ENCODE peak calls at places on chromosomes 6 and 20, in eight cellular contexts. J is Panc1; E is tibial artery; P is transverse colon; H is psoas muscle; Y is heart right ventricle; A is CD4-positive, alpha-beta memory T cell; Z is thyroid gland. S is an unnamed sample.

GRCh38 chr6:114524081-114524480 is 181.3 kb upstream of the HS3ST5 start:
- DNase-seq in Z (no peak), E (no peak), A (no peak), Y (no peak), H (no peak), P (no peak), J (no peak), S (no peak)

GRCh38 chr20:2151805-2152727 is 50.4 kb downstream of the STK35 start:
- DNase-seq in P (no peak), E (peak; percentile 34), Y (no peak), J (no peak), Z (peak; percentile 62), H (no peak), A (no peak), S (no peak)

GRCh38 chr6:32140420-32141046 is 10.4 kb upstream of the FKBPL start:
- DNase-seq in P (no peak), E (no peak), Z (no peak), Y (no peak), H (no peak), J (no peak), A (no peak), S (no peak)

GRCh38 chr6:154314084-154314483 is 42.5 kb downstream of the IPCEF1 start:
- DNase-seq in Z (no peak), Y (no peak), P (no peak), H (no peak), J (no peak), E (no peak), A (no peak), S (no peak)

GRCh38 chr6:156917213-156917612 is 140.0 kb downstream of the ARID1B start:
- DNase-seq in Y (no peak), E (no peak), P (no peak), Z (no peak), H (no peak), J (no peak), A (no peak), S (no peak)

GRCh38 chr6:156193381-156193780 is 583.8 kb upstream of the ARID1B start:
- DNase-seq in H (no peak), Y (no peak), A (peak; percentile 32), J (no peak), Z (no peak), E (no peak), P (no peak), S (no peak)

GRCh38 chr6:4653141-4653540 is 123.1 kb upstream of the CDYL start:
- DNase-seq in H (no peak), Y (no peak), A (no peak), E (no peak), P (no peak), Z (no peak), J (no peak), S (no peak)

GRCh38 chr6:83071023-83071422 is 3.6 kb downstream of the DOP1A start:
- DNase-seq in J (no peak), H (no peak), Z (no peak), E (no peak), Y (no peak), A (no peak), P (no peak), S (no peak)

GRCh38 chr20:36231331-36231730 is 4.9 kb upstream of the AAR2 start:
- DNase-seq in P (no peak), Z (no peak), H (no peak), A (no peak), Y (no peak), J (no peak), E (no peak), S (no peak)

GRCh38 chr6:113172531-113172966 is 684.6 kb upstream of the MARCKS start:
- DNase-seq in Z (peak; percentile 36), H (no peak), Y (peak; percentile 61), E (no peak), P (peak; percentile 13), A (no peak), J (no peak), S (no peak)

GRCh38 chr6:160238234-160238633 is 20.4 kb downstream of the SLC22A2 start:
- DNase-seq in Y (no peak), Z (no peak), P (no peak), E (no peak), J (no peak), A (no peak), H (no peak), S (no peak)

GRCh38 chr6:43488667-43489276 is 11.4 kb downstream of the TJAP1 start:
- DNase-seq in J (no peak), A (no peak), E (no peak), H (no peak), Y (no peak), P (no peak), Z (no peak), S (no peak)

GRCh38 chr20:41293269-41294037 is 24.1 kb downstream of the ZHX3 start:
- DNase-seq in H (no peak), E (peak; percentile 44), J (no peak), Y (no peak), Z (peak; percentile 28), A (no peak), P (no peak), S (no peak)

GRCh38 chr6:138465007-138465645 is 34.2 kb downstream of the NHSL1 start:
- DNase-seq in J (peak; percentile 84), E (no peak), H (no peak), P (no peak), Z (no peak), A (no peak), Y (no peak), S (no peak)

GRCh38 chr20:18005990-18006364 is 37.2 kb downstream of the MGME1 start:
- DNase-seq in A (no peak), P (peak; percentile 5), J (no peak), Y (no peak), E (no peak), H (no peak), Z (peak; percentile 69), S (no peak)

GRCh38 chr6:29777319-29777718 is 50.3 kb upstream of the HLA-G start:
- DNase-seq in P (no peak), E (no peak), A (no peak), Z (no peak), H (no peak), J (no peak), Y (no peak), S (no peak)

GRCh38 chr20:44196278-44196677 is 9.3 kb upstream of the JPH2 start:
- DNase-seq in Z (no peak), Y (no peak), E (no peak), H (no peak), P (no peak), A (no peak), J (no peak), S (no peak)

GRCh38 chr6:84282566-84282965 is 55.1 kb upstream of the CEP162 start:
- DNase-seq in A (no peak), P (no peak), Y (no peak), Z (peak; percentile 63), J (no peak), H (no peak), E (peak; percentile 27), S (peak; percentile 17)

GRCh38 chr20:20489623-20490341 is 121.9 kb downstream of the INSM1 start:
- DNase-seq in P (no peak), Y (no peak), E (no peak), J (no peak), H (no peak), Z (no peak), A (no peak), S (no peak)

GRCh38 chr20:57027752-57028151 is 238.7 kb downstream of the BMP7 start:
- DNase-seq in J (no peak), P (no peak), Y (no peak), A (no peak), H (no peak), E (no peak), Z (no peak), S (no peak)

GRCh38 chr6:30206799-30207618 is 6.2 kb downstream of the TRIM26 start:
- DNase-seq in P (peak; percentile 43), A (no peak), H (no peak), E (no peak), Y (no peak), Z (peak; percentile 75), J (no peak), S (no peak)

GRCh38 chr6:137191238-137191637 is 17.8 kb upstream of the IL22RA2 start:
- DNase-seq in H (no peak), Y (no peak), E (no peak), P (no peak), A (no peak), J (no peak), Z (no peak), S (no peak)

GRCh38 chr6:15423286-15423957 is 177.6 kb downstream of the JARID2 start:
- DNase-seq in A (no peak), J (no peak), E (no peak), P (no peak), Z (no peak), Y (no peak), H (no peak), S (no peak)

GRCh38 chr20:25258828-25259227 is 10.9 kb downstream of the PYGB start:
- DNase-seq in A (no peak), Y (no peak), H (no peak), E (no peak), Z (no peak), P (no peak), J (no peak), S (no peak)

GRCh38 chr20:25259788-25260254 is 11.9 kb downstream of the PYGB start:
- DNase-seq in A (no peak), E (no peak), P (peak; percentile 13), J (no peak), H (no peak), Y (no peak), Z (no peak), S (no peak)

GRCh38 chr20:25258463-25258805 is 10.5 kb downstream of the PYGB start:
- DNase-seq in H (peak; percentile 33), J (no peak), Y (no peak), A (no peak), E (peak; percentile 6), P (no peak), Z (no peak), S (no peak)

GRCh38 chr20:25257756-25258462 is 10.0 kb downstream of the PYGB start:
- DNase-seq in H (peak; percentile 32), J (no peak), Y (no peak), E (no peak), P (peak; percentile 18), Z (no peak), A (no peak), S (no peak)

GRCh38 chr20:25259358-25259757 is 11.5 kb downstream of the PYGB start:
- DNase-seq in A (no peak), Z (no peak), Y (no peak), E (no peak), P (peak; percentile 6), H (no peak), J (no peak), S (no peak)
- H3K27ac ChIP-seq in A (no peak overlapping the region), Z (no peak overlapping the region), Y (no peak overlapping the region), E (no peak overlapping the region), P (peak overlapping the region; percentile 31), H (no peak overlapping the region), J (peak overlapping the region; percentile 23), S (no peak overlapping the region)

GRCh38 chr6:34466242-34467185 is 638 bp downstream of the PACSIN1 start:
- DNase-seq in Z (no peak), J (no peak), A (no peak), Y (no peak), P (no peak), E (no peak), H (no peak), S (no peak)
- H3K4me3 ChIP-seq in Z (peak overlapping the region; percentile 23), J (peak overlapping the region; percentile 27), A (no peak overlapping the region), Y (peak overlapping the region; percentile 50), P (peak overlapping the region; percentile 22), E (peak overlapping the region; percentile 39), H (peak overlapping the region; percentile 58), S (peak overlapping the region; percentile 66)

GRCh38 chr6:166501246-166501645 is 85.2 kb downstream of the RAMACL start:
- DNase-seq in E (no peak), H (no peak), J (no peak), Y (no peak), Z (no peak), A (no peak), P (no peak), S (no peak)
- H3K27me3 ChIP-seq in E (no peaks in the 10 kb centered on the region), H (no peaks in the 10 kb centered on the region), J (no peaks in the 10 kb centered on the region), Y (no peaks in the 10 kb centered on the region), Z (no peaks in the 10 kb centered on the region), A (no peaks in the 10 kb centered on the region), P (no peaks in the 10 kb centered on the region), S (no peaks in the 10 kb centered on the region)

GRCh38 chr6:25303234-25303633 is 24.1 kb downstream of the CARMIL1 start:
- DNase-seq in A (no peak), H (no peak), Z (no peak), Y (no peak), J (no peak), P (no peak), E (no peak), S (no peak)
- H3K27ac ChIP-seq in A (no peak overlapping the region), H (no peak overlapping the region), Z (no peak overlapping the region), Y (no peak overlapping the region), J (no peak overlapping the region), P (peak overlapping the region; percentile 63), E (peak overlapping the region; percentile 91), S (peak overlapping the region; percentile 98)

S was measured in thoracic aorta.